ENCODE peak calls at places on chromosomes 12 and 14, in nine cellular contexts. One of them, this sample, is unnamed.

GRCh38 chr12:53811606-53812005 is 59.8 kb upstream of the CISTR start:
- DNase-seq in heart left ventricle: no peak
- DNase-seq in CD4-positive, CD25-positive, alpha-beta regulatory T cell: no peak
- DNase-seq in OCI-LY7: no peak
- DNase-seq in caudate nucleus: no peak
- DNase-seq in CD8-positive, alpha-beta memory T cell: no peak
- DNase-seq in tibial artery: no peak
- DNase-seq in lower lobe of right lung: no peak
- DNase-seq in mesenchymal stem cell: no peak
- DNase-seq in this sample: no peak

GRCh38 chr12:54657048-54657696 is 9.0 kb upstream of the DCD start:
- DNase-seq in heart left ventricle: no peak
- DNase-seq in CD4-positive, CD25-positive, alpha-beta regulatory T cell: no peak
- DNase-seq in OCI-LY7: no peak
- DNase-seq in caudate nucleus: no peak
- DNase-seq in CD8-positive, alpha-beta memory T cell: no peak
- DNase-seq in tibial artery: no peak
- DNase-seq in lower lobe of right lung: no peak
- DNase-seq in mesenchymal stem cell: no peak
- DNase-seq in this sample: no peak

GRCh38 chr12:66848967-66849366 is 170.1 kb upstream of the GRIP1 start:
- DNase-seq in heart left ventricle: no peak
- DNase-seq in CD4-positive, CD25-positive, alpha-beta regulatory T cell: no peak
- DNase-seq in OCI-LY7: no peak
- DNase-seq in caudate nucleus: no peak
- DNase-seq in CD8-positive, alpha-beta memory T cell: no peak
- DNase-seq in tibial artery: no peak
- DNase-seq in lower lobe of right lung: no peak
- DNase-seq in mesenchymal stem cell: no peak
- DNase-seq in this sample: no peak

GRCh38 chr12:108425238-108425795 is 86.2 kb upstream of the CMKLR1 start:
- DNase-seq in heart left ventricle: no peak
- DNase-seq in CD4-positive, CD25-positive, alpha-beta regulatory T cell: no peak
- DNase-seq in OCI-LY7: no peak
- DNase-seq in caudate nucleus: no peak
- DNase-seq in CD8-positive, alpha-beta memory T cell: no peak
- DNase-seq in tibial artery: no peak
- DNase-seq in lower lobe of right lung: no peak
- DNase-seq in mesenchymal stem cell: no peak
- DNase-seq in this sample: no peak

GRCh38 chr14:60642270-60642789 is 6.9 kb downstream of the SIX1 start:
- DNase-seq in heart left ventricle: no peak
- DNase-seq in CD4-positive, CD25-positive, alpha-beta regulatory T cell: no peak
- DNase-seq in OCI-LY7: no peak
- DNase-seq in caudate nucleus: no peak
- DNase-seq in CD8-positive, alpha-beta memory T cell: no peak
- DNase-seq in tibial artery: no peak
- DNase-seq in lower lobe of right lung: no peak
- DNase-seq in mesenchymal stem cell: no peak
- DNase-seq in this sample: no peak

GRCh38 chr12:7161811-7162210 is 27.7 kb upstream of the PEX5 start:
- DNase-seq in heart left ventricle: no peak
- DNase-seq in CD4-positive, CD25-positive, alpha-beta regulatory T cell: no peak
- DNase-seq in OCI-LY7: no peak
- DNase-seq in caudate nucleus: no peak
- DNase-seq in CD8-positive, alpha-beta memory T cell: no peak
- DNase-seq in tibial artery: no peak
- DNase-seq in lower lobe of right lung: no peak
- DNase-seq in mesenchymal stem cell: no peak
- DNase-seq in this sample: no peak

GRCh38 chr12:112961074-112961473 is 17.2 kb upstream of the OAS2 start:
- DNase-seq in heart left ventricle: no peak
- DNase-seq in CD4-positive, CD25-positive, alpha-beta regulatory T cell: no peak
- DNase-seq in OCI-LY7: peak
- DNase-seq in caudate nucleus: no peak
- DNase-seq in CD8-positive, alpha-beta memory T cell: no peak
- DNase-seq in tibial artery: no peak
- DNase-seq in lower lobe of right lung: no peak
- DNase-seq in mesenchymal stem cell: no peak
- DNase-seq in this sample: no peak

GRCh38 chr12:84642201-84642600 is 270.4 kb downstream of the SLC6A15 start:
- DNase-seq in heart left ventricle: no peak
- DNase-seq in CD4-positive, CD25-positive, alpha-beta regulatory T cell: no peak
- DNase-seq in OCI-LY7: no peak
- DNase-seq in caudate nucleus: no peak
- DNase-seq in CD8-positive, alpha-beta memory T cell: no peak
- DNase-seq in tibial artery: no peak
- DNase-seq in lower lobe of right lung: no peak
- DNase-seq in mesenchymal stem cell: no peak
- DNase-seq in this sample: no peak

GRCh38 chr12:121518656-121519055 is 62.2 kb downstream of the KDM2B start:
- DNase-seq in heart left ventricle: no peak
- DNase-seq in CD4-positive, CD25-positive, alpha-beta regulatory T cell: no peak
- DNase-seq in OCI-LY7: no peak
- DNase-seq in caudate nucleus: no peak
- DNase-seq in CD8-positive, alpha-beta memory T cell: no peak
- DNase-seq in tibial artery: no peak
- DNase-seq in lower lobe of right lung: no peak
- DNase-seq in mesenchymal stem cell: no peak
- DNase-seq in this sample: no peak

GRCh38 chr12:121522962-121523361 is 57.9 kb downstream of the KDM2B start:
- DNase-seq in heart left ventricle: peak
- DNase-seq in CD4-positive, CD25-positive, alpha-beta regulatory T cell: no peak
- DNase-seq in OCI-LY7: peak
- DNase-seq in caudate nucleus: no peak
- DNase-seq in CD8-positive, alpha-beta memory T cell: no peak
- DNase-seq in tibial artery: no peak
- DNase-seq in lower lobe of right lung: no peak
- DNase-seq in mesenchymal stem cell: no peak
- DNase-seq in this sample: no peak

GRCh38 chr12:121519227-121519626 is 61.6 kb downstream of the KDM2B start:
- DNase-seq in heart left ventricle: no peak
- DNase-seq in CD4-positive, CD25-positive, alpha-beta regulatory T cell: no peak
- DNase-seq in OCI-LY7: no peak
- DNase-seq in caudate nucleus: no peak
- DNase-seq in CD8-positive, alpha-beta memory T cell: no peak
- DNase-seq in tibial artery: no peak
- DNase-seq in lower lobe of right lung: no peak
- DNase-seq in mesenchymal stem cell: no peak
- DNase-seq in this sample: no peak

GRCh38 chr12:121520119-121520518 is 60.7 kb downstream of the KDM2B start:
- DNase-seq in heart left ventricle: no peak
- DNase-seq in CD4-positive, CD25-positive, alpha-beta regulatory T cell: no peak
- DNase-seq in OCI-LY7: no peak
- DNase-seq in caudate nucleus: no peak
- DNase-seq in CD8-positive, alpha-beta memory T cell: no peak
- DNase-seq in tibial artery: no peak
- DNase-seq in lower lobe of right lung: no peak
- DNase-seq in mesenchymal stem cell: no peak
- DNase-seq in this sample: no peak

GRCh38 chr12:121520586-121521086 is 60.2 kb downstream of the KDM2B start:
- DNase-seq in heart left ventricle: no peak
- DNase-seq in CD4-positive, CD25-positive, alpha-beta regulatory T cell: no peak
- DNase-seq in OCI-LY7: no peak
- DNase-seq in caudate nucleus: no peak
- DNase-seq in CD8-positive, alpha-beta memory T cell: no peak
- DNase-seq in tibial artery: no peak
- DNase-seq in lower lobe of right lung: no peak
- DNase-seq in mesenchymal stem cell: no peak
- DNase-seq in this sample: no peak
- H3K27ac ChIP-seq in heart left ventricle: peak
- H3K27ac ChIP-seq in CD4-positive, CD25-positive, alpha-beta regulatory T cell: no peak
- H3K27ac ChIP-seq in OCI-LY7: no peak
- H3K27ac ChIP-seq in caudate nucleus: no peak
- H3K27ac ChIP-seq in CD8-positive, alpha-beta memory T cell: no peak
- H3K27ac ChIP-seq in tibial artery: no peak
- H3K27ac ChIP-seq in lower lobe of right lung: peak
- H3K27ac ChIP-seq in mesenchymal stem cell: no peak
- H3K27ac ChIP-seq in this sample: no peak

DNA sequence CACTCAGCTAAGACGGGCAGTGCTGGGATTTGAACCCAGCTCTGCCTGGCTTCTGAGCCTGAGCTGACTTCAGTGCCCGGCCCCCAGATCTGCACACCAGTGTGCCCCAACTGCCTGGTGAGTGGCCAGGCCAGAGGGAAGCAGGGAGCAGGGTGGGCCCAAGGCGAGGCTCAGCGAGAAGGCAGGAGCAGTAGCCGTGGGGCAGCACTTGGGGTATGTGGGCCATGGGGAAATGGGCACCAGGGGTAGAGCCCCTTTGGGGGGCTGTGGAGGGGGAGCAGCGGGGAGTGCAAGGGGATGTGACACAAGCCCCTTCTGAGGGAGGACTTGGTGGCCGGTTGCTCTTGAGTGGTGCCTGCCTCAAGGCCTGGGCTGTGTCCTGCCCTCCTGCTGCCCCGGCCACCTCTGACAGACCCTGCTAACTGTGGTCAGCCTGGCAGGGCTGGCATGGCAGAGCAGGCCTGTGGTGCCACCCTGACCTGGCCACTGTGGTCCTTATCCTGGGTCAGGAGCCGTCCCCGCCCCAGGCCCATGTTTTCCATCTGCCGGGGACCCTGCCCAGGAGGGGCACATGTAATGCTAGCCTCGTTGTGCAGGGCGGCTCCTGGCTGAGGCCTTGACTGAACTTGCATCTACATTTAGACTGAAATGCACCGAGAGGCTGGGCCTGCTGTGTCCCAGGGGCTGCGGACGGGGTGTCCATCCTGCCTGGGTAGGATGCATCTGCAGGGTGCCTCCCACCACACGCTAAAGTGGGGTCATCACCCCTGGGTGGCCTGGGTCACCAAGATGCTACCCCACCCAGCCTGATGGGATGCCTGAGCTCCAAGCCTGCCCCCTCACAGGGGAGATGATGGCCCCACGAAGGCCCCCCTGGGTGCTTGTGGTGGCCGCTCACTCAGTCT is 90.6 kb downstream of the KIF26A start:
- DNase-seq in heart left ventricle: no peak
- DNase-seq in CD4-positive, CD25-positive, alpha-beta regulatory T cell: no peak
- DNase-seq in OCI-LY7: no peak
- DNase-seq in caudate nucleus: no peak
- DNase-seq in CD8-positive, alpha-beta memory T cell: no peak
- DNase-seq in tibial artery: no peak
- DNase-seq in lower lobe of right lung: peak
- DNase-seq in mesenchymal stem cell: no peak
- DNase-seq in this sample: no peak
- H3K27ac ChIP-seq in heart left ventricle: no peak
- H3K27ac ChIP-seq in CD4-positive, CD25-positive, alpha-beta regulatory T cell: no peak
- H3K27ac ChIP-seq in OCI-LY7: no peak
- H3K27ac ChIP-seq in caudate nucleus: no peak
- H3K27ac ChIP-seq in CD8-positive, alpha-beta memory T cell: no peak
- H3K27ac ChIP-seq in tibial artery: no peak
- H3K27ac ChIP-seq in lower lobe of right lung: no peak
- H3K27ac ChIP-seq in mesenchymal stem cell: no peak
- H3K27ac ChIP-seq in this sample: no peak

GRCh38 chr14:99244960-99245340 is 27.0 kb downstream of the BCL11B start:
- DNase-seq in heart left ventricle: no peak
- DNase-seq in CD4-positive, CD25-positive, alpha-beta regulatory T cell: no peak
- DNase-seq in OCI-LY7: no peak
- DNase-seq in caudate nucleus: no peak
- DNase-seq in CD8-positive, alpha-beta memory T cell: no peak
- DNase-seq in tibial artery: no peak
- DNase-seq in lower lobe of right lung: no peak
- DNase-seq in mesenchymal stem cell: no peak
- DNase-seq in this sample: no peak

GRCh38 chr14:99247091-99247729 is 24.8 kb downstream of the BCL11B start:
- DNase-seq in heart left ventricle: no peak
- DNase-seq in CD4-positive, CD25-positive, alpha-beta regulatory T cell: no peak
- DNase-seq in OCI-LY7: no peak
- DNase-seq in caudate nucleus: no peak
- DNase-seq in CD8-positive, alpha-beta memory T cell: no peak
- DNase-seq in tibial artery: no peak
- DNase-seq in lower lobe of right lung: no peak
- DNase-seq in mesenchymal stem cell: no peak
- DNase-seq in this sample: no peak

GRCh38 chr14:99246536-99247083 is 25.4 kb downstream of the BCL11B start:
- DNase-seq in heart left ventricle: no peak
- DNase-seq in CD4-positive, CD25-positive, alpha-beta regulatory T cell: peak
- DNase-seq in OCI-LY7: no peak
- DNase-seq in caudate nucleus: no peak
- DNase-seq in CD8-positive, alpha-beta memory T cell: peak
- DNase-seq in tibial artery: no peak
- DNase-seq in lower lobe of right lung: peak
- DNase-seq in mesenchymal stem cell: no peak
- DNase-seq in this sample: no peak

GRCh38 chr14:99244299-99244959 is 27.6 kb downstream of the BCL11B start:
- DNase-seq in heart left ventricle: no peak
- DNase-seq in CD4-positive, CD25-positive, alpha-beta regulatory T cell: no peak
- DNase-seq in OCI-LY7: no peak
- DNase-seq in caudate nucleus: no peak
- DNase-seq in CD8-positive, alpha-beta memory T cell: no peak
- DNase-seq in tibial artery: no peak
- DNase-seq in lower lobe of right lung: no peak
- DNase-seq in mesenchymal stem cell: no peak
- DNase-seq in this sample: no peak

GRCh38 chr14:99245541-99246511 is 26.2 kb downstream of the BCL11B start:
- DNase-seq in heart left ventricle: no peak
- DNase-seq in CD4-positive, CD25-positive, alpha-beta regulatory T cell: no peak
- DNase-seq in OCI-LY7: no peak
- DNase-seq in caudate nucleus: no peak
- DNase-seq in CD8-positive, alpha-beta memory T cell: no peak
- DNase-seq in tibial artery: no peak
- DNase-seq in lower lobe of right lung: peak
- DNase-seq in mesenchymal stem cell: no peak
- DNase-seq in this sample: no peak
- H3K27ac ChIP-seq in heart left ventricle: no peak
- H3K27ac ChIP-seq in CD4-positive, CD25-positive, alpha-beta regulatory T cell: peak
- H3K27ac ChIP-seq in OCI-LY7: no peak
- H3K27ac ChIP-seq in caudate nucleus: peak
- H3K27ac ChIP-seq in CD8-positive, alpha-beta memory T cell: peak
- H3K27ac ChIP-seq in tibial artery: no peak
- H3K27ac ChIP-seq in lower lobe of right lung: peak
- H3K27ac ChIP-seq in mesenchymal stem cell: no peak
- H3K27ac ChIP-seq in this sample: no peak

DNA sequence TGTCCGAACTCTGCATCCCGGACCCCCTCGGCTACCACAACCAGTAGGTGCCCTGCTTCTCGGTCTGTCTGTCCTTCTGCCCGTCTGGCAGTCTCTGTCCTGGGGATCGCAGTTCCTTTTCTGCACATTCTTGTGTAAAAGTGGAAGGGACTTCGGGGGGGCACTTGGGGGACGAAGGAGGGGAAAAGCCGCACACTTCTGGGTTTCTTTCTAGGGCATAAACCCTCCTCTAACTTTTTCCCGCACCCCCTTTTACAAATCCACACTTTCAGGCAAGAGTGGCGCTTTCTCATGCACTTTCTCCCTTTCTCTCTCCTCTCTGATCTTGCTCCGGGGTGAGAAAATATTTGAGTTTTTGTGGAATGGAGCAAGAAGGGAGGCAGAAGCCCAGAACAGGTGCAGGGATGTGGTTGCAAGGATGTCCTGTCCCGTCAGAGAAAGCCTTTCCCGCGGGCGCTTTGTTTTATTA is 506 bp downstream of the ESRRB start:
- DNase-seq in heart left ventricle: no peak
- DNase-seq in CD4-positive, CD25-positive, alpha-beta regulatory T cell: no peak
- DNase-seq in OCI-LY7: no peak
- DNase-seq in caudate nucleus: no peak
- DNase-seq in CD8-positive, alpha-beta memory T cell: no peak
- DNase-seq in tibial artery: no peak
- DNase-seq in lower lobe of right lung: no peak
- DNase-seq in mesenchymal stem cell: no peak
- DNase-seq in this sample: no peak
- H3K27ac ChIP-seq in heart left ventricle: no peak
- H3K27ac ChIP-seq in CD4-positive, CD25-positive, alpha-beta regulatory T cell: no peak
- H3K27ac ChIP-seq in OCI-LY7: no peak
- H3K27ac ChIP-seq in caudate nucleus: no peak
- H3K27ac ChIP-seq in CD8-positive, alpha-beta memory T cell: no peak
- H3K27ac ChIP-seq in tibial artery: no peak
- H3K27ac ChIP-seq in lower lobe of right lung: no peak
- H3K27ac ChIP-seq in mesenchymal stem cell: no peak
- H3K27ac ChIP-seq in this sample: no peak